ENCODE peak calls at places on chromosomes 1 and 21, in five cellular contexts. S, Q, T, Z and O are unnamed samples.

GRCh38 chr1:44377925-44378784 is 23.1 kb upstream of the ERI3 start:
- DNase-seq in S (peak), Q (peak), T (peak), Z (peak), O (no peak)

GRCh38 chr1:162407539-162407938 is 4.4 kb downstream of the SH2D1B start:
- DNase-seq in S (no peak), Q (peak), T (no peak), Z (no peak), O (no peak)

GRCh38 chr1:208581252-208581651 is 337.1 kb upstream of the PLXNA2 start:
- DNase-seq in S (no peak), Q (no peak), T (no peak), Z (no peak), O (no peak)

GRCh38 chr1:112985123-112985522 is 29.1 kb upstream of the SLC16A1 start:
- DNase-seq in S (no peak), Q (no peak), T (no peak), Z (peak), O (no peak)

GRCh38 chr1:18682375-18682774 is 51.7 kb downstream of the PAX7 start:
- DNase-seq in S (no peak), Q (no peak), T (peak), Z (no peak), O (no peak)

GRCh38 chr1:159849972-159850371 is 12.5 kb downstream of the VSIG8 start:
- DNase-seq in S (peak), Q (no peak), T (peak), Z (no peak), O (no peak)

GRCh38 chr21:36369064-36369685 is 16.0 kb upstream of the CHAF1B start:
- DNase-seq in S (no peak), Q (no peak), T (no peak), Z (no peak), O (no peak)

GRCh38 chr1:25140073-25140797 is 92.1 kb downstream of the SYF2 start:
- DNase-seq in S (no peak), Q (no peak), T (peak), Z (peak), O (no peak)

GRCh38 chr1:30816211-30817082 is 58.9 kb upstream of the LAPTM5 start:
- DNase-seq in S (peak), Q (no peak), T (peak), Z (peak), O (no peak)

DNA sequence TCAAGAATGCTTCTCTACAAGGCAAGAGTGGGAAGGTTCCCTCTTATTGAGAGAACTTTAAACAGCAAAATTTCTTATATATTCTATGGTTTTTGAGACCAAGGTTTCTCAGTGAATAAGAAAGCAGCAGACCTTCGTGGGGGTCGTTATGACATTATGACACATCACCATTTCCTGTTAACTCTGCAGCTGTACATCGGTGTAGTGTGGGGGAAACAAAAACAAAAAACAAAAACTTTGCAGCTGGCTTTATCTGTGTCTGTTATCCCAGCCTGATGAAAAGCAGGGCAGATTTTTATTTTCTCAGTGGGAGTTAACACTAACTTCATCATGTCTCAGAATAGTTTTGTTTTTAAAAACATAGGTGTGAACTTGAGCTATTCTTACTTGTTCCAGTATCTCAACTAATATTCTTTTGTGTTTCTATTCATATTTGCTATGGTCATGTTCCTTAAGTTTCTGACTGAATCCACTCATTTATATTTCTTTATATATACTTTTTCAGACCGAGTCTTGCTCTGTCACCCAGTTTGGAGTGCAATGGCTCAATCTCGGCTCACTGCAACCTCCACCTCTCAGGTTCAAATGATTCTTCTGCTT is 2.1 kb downstream of the SDE2 start:
- DNase-seq in S (peak), Q (peak), T (no peak), Z (no peak), O (no peak)
- H3K4me3 ChIP-seq in S (peak), Q (peak), T (peak), Z (no peak), O (no peak)

DNA sequence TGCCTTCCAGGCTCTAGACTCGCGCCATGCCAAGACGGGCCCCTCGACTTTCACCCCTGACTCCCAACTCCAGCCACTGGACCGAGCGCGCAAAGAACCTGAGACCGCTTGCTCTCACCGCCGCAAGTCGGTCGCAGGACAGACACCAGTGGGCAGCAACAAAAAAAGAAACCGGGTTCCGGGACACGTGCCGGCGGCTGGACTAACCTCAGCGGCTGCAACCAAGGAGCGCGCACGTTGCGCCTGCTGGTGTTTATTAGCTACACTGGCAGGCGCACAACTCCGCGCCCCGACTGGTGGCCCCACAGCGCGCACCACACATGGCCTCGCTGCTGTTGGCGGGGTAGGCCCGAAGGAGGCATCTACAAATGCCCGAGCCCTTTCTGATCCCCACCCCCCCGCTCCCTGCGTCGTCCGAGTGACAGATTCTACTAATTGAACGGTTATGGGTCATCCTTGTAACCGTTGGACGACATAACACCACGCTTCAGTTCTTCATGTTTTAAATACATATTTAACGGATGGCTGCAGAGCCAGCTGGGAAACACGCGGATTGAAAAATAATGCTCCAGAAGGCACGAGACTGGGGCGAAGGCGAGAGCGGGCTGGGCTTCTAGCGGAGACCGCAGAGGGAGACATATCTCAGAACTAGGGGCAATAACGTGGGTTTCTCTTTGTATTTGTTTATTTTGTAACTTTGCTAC is 2.0 kb upstream of the OLIG2 start:
- DNase-seq in S (no peak), Q (no peak), T (no peak), Z (no peak), O (no peak)
- TF ChIP-seq EZH2 in S (no peak), Q (peak), T (peak), Z (peak), O (peak)

DNA sequence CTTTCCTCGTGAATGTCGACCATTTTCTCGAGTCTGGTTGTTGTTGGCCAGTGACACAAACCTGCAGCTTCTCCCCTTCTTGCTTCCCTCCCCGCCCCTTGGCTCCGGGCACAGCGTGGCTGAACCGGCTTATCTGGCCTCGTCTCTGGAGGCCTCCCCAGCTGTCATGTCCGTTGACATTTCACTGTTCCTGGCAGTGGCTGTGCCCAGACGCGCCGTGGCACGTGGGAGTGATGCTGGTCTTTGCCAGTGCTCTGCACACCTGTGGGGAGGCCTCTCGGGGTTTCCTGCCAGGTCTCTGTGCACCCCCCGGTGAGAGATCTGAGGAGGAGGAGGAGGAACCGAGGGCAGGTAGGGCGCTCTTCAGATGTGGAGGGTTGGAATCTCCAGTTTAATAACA is 23.7 kb downstream of the SKI start:
- DNase-seq in S (no peak), Q (no peak), T (no peak), Z (peak), O (no peak)
- H3K4me3 ChIP-seq in S (no peak), Q (no peak), T (no peak), Z (no peak), O (no peak)

GRCh38 chr1:212257157-212257556 is 28.1 kb upstream of the PPP2R5A start:
- DNase-seq in S (no peak), Q (no peak), T (no peak), Z (no peak), O (no peak)
- TF ChIP-seq EZH2 in S (no peak), Q (no peak), T (no peak), Z (no peak), O (no peak)

GRCh38 chr1:27522860-27523665 is 33.1 kb upstream of the WASF2 start:
- DNase-seq in S (peak), Q (no peak), T (no peak), Z (no peak), O (no peak)
- H3K4me3 ChIP-seq in S (no peak), Q (no peak), T (no peak), Z (no peak), O (peak)

DNA sequence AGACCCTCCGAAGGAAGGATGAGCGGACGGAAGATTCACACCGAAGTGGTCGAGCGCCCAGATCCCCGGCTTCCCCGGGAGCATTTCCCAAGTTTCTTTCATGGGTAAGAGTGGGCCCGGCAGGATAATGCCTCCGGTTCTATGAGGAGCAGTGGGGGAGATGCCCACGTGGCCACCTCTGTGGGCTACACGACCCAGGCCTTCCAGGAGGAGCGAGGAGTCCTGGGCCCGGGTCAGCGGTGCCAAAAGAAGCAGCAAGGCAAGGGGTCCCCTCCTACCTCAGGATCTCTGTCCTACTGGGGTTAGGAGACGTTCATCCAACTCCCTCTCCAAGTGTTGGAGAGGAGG is 7.9 kb upstream of the NBPF11 start:
- DNase-seq in S (no peak), Q (no peak), T (no peak), Z (no peak), O (no peak)
- TF ChIP-seq EZH2 in S (no peak), Q (no peak), T (no peak), Z (no peak), O (no peak)

GRCh38 chr21:27225142-27225541 is 258.3 kb upstream of the ADAMTS5 start:
- DNase-seq in S (peak), Q (no peak), T (no peak), Z (no peak), O (no peak)

GRCh38 chr21:27219068-27219467 is 252.2 kb upstream of the ADAMTS5 start:
- DNase-seq in S (peak), Q (no peak), T (no peak), Z (peak), O (no peak)

GRCh38 chr21:27220416-27220815 is 253.5 kb upstream of the ADAMTS5 start:
- DNase-seq in S (peak), Q (no peak), T (no peak), Z (no peak), O (no peak)

DNA sequence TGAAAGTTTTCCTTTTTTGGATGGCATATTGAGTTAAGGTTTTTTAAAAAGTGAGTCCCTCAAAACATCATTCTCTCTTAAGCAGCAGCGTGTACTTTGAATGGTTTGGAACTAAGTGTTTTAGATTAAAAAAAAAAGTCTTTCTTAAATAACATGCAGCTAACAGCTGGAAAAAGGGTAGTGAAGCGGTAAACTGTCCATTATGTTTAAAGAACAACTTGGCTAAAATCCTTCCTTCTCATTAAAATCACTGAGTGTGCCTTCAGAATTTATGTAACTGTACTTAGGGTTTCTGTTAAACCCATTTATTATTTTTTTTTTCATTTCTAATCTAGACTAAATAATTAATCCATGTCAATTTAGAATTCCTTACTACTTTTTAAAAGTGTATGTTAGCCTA is 254.2 kb upstream of the ADAMTS5 start:
- DNase-seq in S (no peak), Q (no peak), T (no peak), Z (no peak), O (no peak)
- H3K4me3 ChIP-seq in S (no peak), Q (no peak), T (no peak), Z (no peak), O (no peak)

GRCh38 chr1:228060458-228061190 is 21.9 kb upstream of the ARF1 start:
- DNase-seq in S (peak), Q (no peak), T (no peak), Z (no peak), O (no peak)
- TF ChIP-seq EZH2 in S (no peak), Q (no peak), T (no peak), Z (no peak), O (no peak)

GRCh38 chr1:89287182-89288050 is 14.8 kb upstream of the GBP5 start:
- DNase-seq in S (no peak), Q (no peak), T (no peak), Z (no peak), O (no peak)

GRCh38 chr1:89285715-89286380 is 13.2 kb upstream of the GBP5 start:
- DNase-seq in S (no peak), Q (no peak), T (no peak), Z (no peak), O (no peak)

GRCh38 chr1:89288051-89288340 is 15.3 kb upstream of the GBP5 start:
- DNase-seq in S (no peak), Q (no peak), T (no peak), Z (no peak), O (no peak)

GRCh38 chr1:89291276-89291675 is 18.6 kb upstream of the GBP5 start:
- DNase-seq in S (no peak), Q (no peak), T (no peak), Z (no peak), O (no peak)

DNA sequence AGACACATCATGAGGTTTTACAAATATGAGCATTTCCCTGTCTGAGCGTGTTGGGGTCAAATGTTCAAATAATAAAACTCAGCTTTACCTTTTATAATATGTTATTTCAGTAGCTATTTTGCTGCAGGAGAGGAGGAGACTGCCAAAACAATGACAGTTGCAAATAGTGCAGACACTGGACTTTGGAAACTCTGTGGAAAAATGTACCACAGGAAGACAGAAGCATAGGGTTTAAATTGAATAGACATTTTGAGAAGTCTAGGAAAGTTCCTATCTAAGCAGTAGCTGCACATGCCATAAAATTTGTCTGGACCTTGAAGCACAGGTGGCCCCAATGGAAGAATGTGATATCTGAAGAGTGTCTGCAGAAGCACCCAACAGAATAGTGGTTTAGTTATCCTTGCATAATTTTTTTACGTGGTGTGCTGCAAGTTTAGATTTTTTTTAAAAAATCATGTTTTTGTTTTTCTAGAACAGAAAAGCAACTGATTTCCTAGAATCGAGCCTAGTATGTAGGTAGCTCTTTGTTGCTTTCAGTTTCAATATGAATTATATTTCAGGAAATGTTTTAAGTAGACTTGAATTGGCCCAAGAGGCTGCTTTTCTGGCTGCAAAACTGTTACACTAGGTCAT is 14.0 kb upstream of the GBP5 start:
- DNase-seq in S (no peak), Q (peak), T (no peak), Z (no peak), O (no peak)
- H3K4me3 ChIP-seq in S (no peak), Q (peak), T (no peak), Z (no peak), O (no peak)

GRCh38 chr1:220887202-220887867 is 8.1 kb downstream of the HLX start:
- DNase-seq in S (peak), Q (no peak), T (no peak), Z (no peak), O (no peak)
- TF ChIP-seq EZH2 in S (no peak), Q (no peak), T (no peak), Z (peak), O (peak)